ENCODE peak calls at places on chromosomes 16 and 17, in six cellular contexts. Q is stimulated activated naive CD8-positive, alpha-beta T cell treated with anti-CD3 and anti-CD28 coated beads, Interleukin-15, Interleukin-2, amounts not matched to agents 100 U/mL and 50 U/mL, for 24 hours; D is HCEC 1CT; W is mucosa of gallbladder; F is GM10248; I is T-helper 17 cell. Z is an unnamed sample.

GRCh38 chr17:47057831-47058230 is 78.8 kb upstream of the RPRML start:
- DNase-seq in Q (no peak), D (no peak), W (no peak), F (no peak), I (no peak), Z (no peak)

GRCh38 chr17:66523378-66524174 is 221.2 kb downstream of the PRKCA start:
- DNase-seq in Q (no peak), D (peak; percentile 81), W (peak; percentile 68), F (no peak), I (no peak), Z (no peak)

GRCh38 chr16:81483064-81483969 is 38.7 kb downstream of the CMIP start:
- DNase-seq in Q (no peak), D (peak; percentile 20), W (no peak), F (no peak), I (no peak), Z (no peak)

GRCh38 chr17:913207-913606 is 66.4 kb downstream of the NXN start:
- DNase-seq in Q (no peak), D (no peak), W (no peak), F (no peak), I (no peak), Z (no peak)

GRCh38 chr17:50423553-50424159 is 2.4 kb upstream of the ACSF2 start:
- DNase-seq in Q (no peak), D (peak; percentile 98), W (peak; percentile 56), F (no peak), I (no peak), Z (no peak)

GRCh38 chr16:51113254-51114125 is 37.6 kb downstream of the SALL1 start:
- DNase-seq in Q (no peak), D (no peak), W (no peak), F (peak; percentile 44), I (no peak), Z (no peak)

GRCh38 chr16:5604770-5605169 is 507.2 kb upstream of the EEF2KMT start:
- DNase-seq in Q (no peak), D (no peak), W (peak; percentile 11), F (no peak), I (no peak), Z (no peak)

GRCh38 chr17:44086364-44087311 is 16.1 kb downstream of the G6PC3 start:
- DNase-seq in Q (peak; percentile 48), D (peak; percentile 81), W (no peak), F (no peak), I (no peak), Z (no peak)

GRCh38 chr17:21214777-21215541 is 998 bp upstream of the TMEM11 start:
- DNase-seq in Q (peak; percentile 26), D (no peak), W (no peak), F (peak; percentile 48), I (no peak), Z (no peak)